ENCODE peak calls at places on chromosomes 7 and 10, in four cellular contexts. One of them, this sample, is unnamed.

GRCh38 chr7:37510043-37510634 is 61.5 kb upstream of the ELMO1 start:
- DNase-seq in choroid plexus epithelial cell: peak
- DNase-seq in SK-N-MC: no peak
- DNase-seq in NCI-H1417: no peak
- DNase-seq in this sample: no peak

GRCh38 chr7:88357295-88357694 is 50.6 kb upstream of the STEAP4 start:
- DNase-seq in choroid plexus epithelial cell: peak
- DNase-seq in SK-N-MC: no peak
- DNase-seq in NCI-H1417: no peak
- DNase-seq in this sample: no peak

GRCh38 chr10:117004627-117005453 is at the start of gene SHTN1:
- DNase-seq in choroid plexus epithelial cell: peak
- DNase-seq in SK-N-MC: no peak
- DNase-seq in NCI-H1417: peak
- DNase-seq in this sample: peak

GRCh38 chr7:148723846-148724245 is 25.1 kb downstream of the CUL1 start:
- DNase-seq in choroid plexus epithelial cell: peak
- DNase-seq in SK-N-MC: no peak
- DNase-seq in NCI-H1417: no peak
- DNase-seq in this sample: no peak

GRCh38 chr10:66265398-66265797 is 660.4 kb upstream of the LRRTM3 start:
- DNase-seq in choroid plexus epithelial cell: no peak
- DNase-seq in SK-N-MC: no peak
- DNase-seq in NCI-H1417: no peak
- DNase-seq in this sample: no peak

GRCh38 chr7:38369816-38370493 is 96.5 kb upstream of the TARP start:
- DNase-seq in choroid plexus epithelial cell: peak
- DNase-seq in SK-N-MC: peak
- DNase-seq in NCI-H1417: peak
- DNase-seq in this sample: peak

GRCh38 chr7:45052011-45052410 is 36.8 kb downstream of the NACAD start:
- DNase-seq in choroid plexus epithelial cell: no peak
- DNase-seq in SK-N-MC: no peak
- DNase-seq in NCI-H1417: no peak
- DNase-seq in this sample: no peak

GRCh38 chr7:19378340-19378704 is 233.1 kb upstream of the FERD3L start:
- DNase-seq in choroid plexus epithelial cell: peak
- DNase-seq in SK-N-MC: no peak
- DNase-seq in NCI-H1417: peak
- DNase-seq in this sample: no peak

GRCh38 chr7:17680026-17680425 is 260.3 kb downstream of the SNX13 start:
- DNase-seq in choroid plexus epithelial cell: peak
- DNase-seq in SK-N-MC: no peak
- DNase-seq in NCI-H1417: no peak
- DNase-seq in this sample: peak

GRCh38 chr10:7054915-7055314 is 355.9 kb downstream of the SFMBT2 start:
- DNase-seq in choroid plexus epithelial cell: peak
- DNase-seq in SK-N-MC: no peak
- DNase-seq in NCI-H1417: no peak
- DNase-seq in this sample: no peak

GRCh38 chr10:33947563-33947962 is 613.1 kb upstream of the NRP1 start:
- DNase-seq in choroid plexus epithelial cell: no peak
- DNase-seq in SK-N-MC: no peak
- DNase-seq in NCI-H1417: no peak
- DNase-seq in this sample: no peak

GRCh38 chr7:47739301-47739870 is 157.5 kb upstream of the TNS3 start:
- DNase-seq in choroid plexus epithelial cell: peak
- DNase-seq in SK-N-MC: no peak
- DNase-seq in NCI-H1417: no peak
- DNase-seq in this sample: no peak

GRCh38 chr7:44897299-44897698 is 12.0 kb upstream of the PURB start:
- DNase-seq in choroid plexus epithelial cell: peak
- DNase-seq in SK-N-MC: no peak
- DNase-seq in NCI-H1417: no peak
- DNase-seq in this sample: no peak

GRCh38 chr7:128831994-128832879 is 2.0 kb downstream of the FLNC start:
- DNase-seq in choroid plexus epithelial cell: peak
- DNase-seq in SK-N-MC: no peak
- DNase-seq in NCI-H1417: peak
- DNase-seq in this sample: no peak

GRCh38 chr10:119410361-119411116 is 132.0 kb downstream of the RGS10 start:
- DNase-seq in choroid plexus epithelial cell: no peak
- DNase-seq in SK-N-MC: no peak
- DNase-seq in NCI-H1417: no peak
- DNase-seq in this sample: no peak

GRCh38 chr10:119341236-119342016 is 134.1 kb downstream of the GRK5 start:
- DNase-seq in choroid plexus epithelial cell: peak
- DNase-seq in SK-N-MC: no peak
- DNase-seq in NCI-H1417: no peak
- DNase-seq in this sample: no peak

GRCh38 chr10:97596101-97597055 is 6.9 kb downstream of the C10orf62 start:
- DNase-seq in choroid plexus epithelial cell: peak
- DNase-seq in SK-N-MC: no peak
- DNase-seq in NCI-H1417: no peak
- DNase-seq in this sample: no peak

GRCh38 chr10:6729071-6729773 is 149.1 kb upstream of the PRKCQ start:
- DNase-seq in choroid plexus epithelial cell: no peak
- DNase-seq in SK-N-MC: no peak
- DNase-seq in NCI-H1417: peak
- DNase-seq in this sample: no peak

GRCh38 chr10:90418869-90419652 is 438.8 kb downstream of the HTR7 start:
- DNase-seq in choroid plexus epithelial cell: peak
- DNase-seq in SK-N-MC: no peak
- DNase-seq in NCI-H1417: no peak
- DNase-seq in this sample: no peak